ENCODE peak calls at places on chromosomes 13 and 19, in five cellular contexts. C, N, H, R and B are unnamed samples.
A peak's percentile ranks its signal among the peaks of the same experiment; 100 is the strongest.

GRCh38 chr13:46624821-46625220 is 71.9 kb downstream of the LRCH1 start:
- DNase-seq in C (no peak), N (no peak), H (no peak), R (no peak), B (no peak)

GRCh38 chr13:78632956-78633355 is 26.0 kb downstream of the OBI1 start:
- DNase-seq in C (no peak), N (no peak), H (no peak), R (no peak), B (no peak)

GRCh38 chr13:92963029-92963428 is 263.6 kb upstream of the GPC6 start:
- DNase-seq in C (no peak), N (no peak), H (no peak), R (no peak), B (no peak)

GRCh38 chr13:56864451-56864850 is 276.3 kb upstream of the PRR20A start:
- DNase-seq in C (no peak), N (no peak), H (peak; percentile 17), R (no peak), B (no peak)

GRCh38 chr13:20125129-20125782 is 35.6 kb downstream of the GJA3 start:
- DNase-seq in C (no peak), N (no peak), H (no peak), R (no peak), B (no peak)

GRCh38 chr19:5595129-5595528 is 27.4 kb upstream of the TINCR start:
- DNase-seq in C (no peak), N (no peak), H (no peak), R (no peak), B (no peak)

GRCh38 chr13:46523972-46524737 is 28.8 kb upstream of the LRCH1 start:
- DNase-seq in C (no peak), N (no peak), H (no peak), R (no peak), B (no peak)

GRCh38 chr19:44705502-44706010 is 6.6 kb downstream of the CEACAM16 start:
- DNase-seq in C (no peak), N (no peak), H (no peak), R (no peak), B (no peak)

GRCh38 chr13:99501952-99502310 is 659 bp downstream of the TM9SF2 start:
- DNase-seq in C (no peak), N (no peak), H (no peak), R (no peak), B (no peak)

GRCh38 chr19:45585158-45585577 is 566 bp upstream of the OPA3 start:
- DNase-seq in C (no peak), N (no peak), H (no peak), R (no peak), B (no peak)

GRCh38 chr13:24228852-24229458 is 68.4 kb downstream of the SPATA13 start:
- DNase-seq in C (peak; percentile 30), N (peak; percentile 49), H (peak; percentile 22), R (no peak), B (peak; percentile 53)

GRCh38 chr19:34363094-34363493 is 1.9 kb upstream of the GPI start:
- DNase-seq in C (no peak), N (no peak), H (no peak), R (no peak), B (no peak)

GRCh38 chr13:97499181-97499580 is 65.2 kb downstream of the RAP2A start:
- DNase-seq in C (no peak), N (no peak), H (no peak), R (no peak), B (no peak)

GRCh38 chr19:28577199-28577598 is 635.8 kb downstream of the UQCRFS1 start:
- DNase-seq in C (no peak), N (peak; percentile 27), H (no peak), R (no peak), B (no peak)

GRCh38 chr19:802497-802887 is 5.2 kb downstream of the PTBP1 start:
- DNase-seq in C (no peak), N (no peak), H (no peak), R (no peak), B (no peak)

GRCh38 chr19:6754136-6754535 is 13.1 kb downstream of the SH2D3A start:
- DNase-seq in C (no peak), N (no peak), H (no peak), R (no peak), B (no peak)

GRCh38 chr13:75704194-75704941 is 68.2 kb downstream of the LMO7 start:
- DNase-seq in C (no peak), N (no peak), H (no peak), R (no peak), B (no peak)

GRCh38 chr19:56091066-56091490 is 30.0 kb downstream of the ZNF787 start:
- DNase-seq in C (no peak), N (peak; percentile 68), H (no peak), R (no peak), B (no peak)

GRCh38 chr13:20114066-20114465 is 46.8 kb downstream of the GJA3 start:
- DNase-seq in C (no peak), N (no peak), H (no peak), R (no peak), B (no peak)

GRCh38 chr13:113176292-113176691 is 17.8 kb downstream of the PROZ start:
- DNase-seq in C (no peak), N (no peak), H (no peak), R (peak; percentile 68), B (no peak)

GRCh38 chr19:56294557-56294956 is 20.1 kb downstream of the ZSCAN5A start:
- DNase-seq in C (peak; percentile 16), N (peak; percentile 23), H (no peak), R (no peak), B (no peak)

GRCh38 chr19:5133986-5134595 is 165.2 kb downstream of the KDM4B start:
- DNase-seq in C (no peak), N (no peak), H (no peak), R (no peak), B (no peak)

GRCh38 chr13:97109256-97109655 is 112.9 kb upstream of the MBNL2 start:
- DNase-seq in C (no peak), N (no peak), H (no peak), R (no peak), B (no peak)

GRCh38 chr13:109297628-109298027 is 488.8 kb downstream of the IRS2 start:
- DNase-seq in C (no peak), N (no peak), H (no peak), R (no peak), B (peak; percentile 74)

GRCh38 chr19:58586131-58586765 is 13.1 kb upstream of the MZF1 start:
- DNase-seq in C (no peak), N (no peak), H (no peak), R (no peak), B (no peak)

GRCh38 chr13:24185591-24186232 is 25.2 kb downstream of the SPATA13 start:
- DNase-seq in C (no peak), N (no peak), H (no peak), R (no peak), B (no peak)

GRCh38 chr13:45674908-45675307 is 27.2 kb upstream of the CBY2 start:
- DNase-seq in C (no peak), N (no peak), H (peak; percentile 66), R (no peak), B (peak; percentile 60)

GRCh38 chr13:36345438-36346221 is 564 bp downstream of the SPART start:
- DNase-seq in C (no peak), N (peak; percentile 24), H (peak; percentile 27), R (peak; percentile 8), B (peak; percentile 78)

GRCh38 chr13:94800423-94800822 is 88.1 kb upstream of the SOX21 start:
- DNase-seq in C (no peak), N (no peak), H (no peak), R (no peak), B (no peak)

GRCh38 chr19:51207747-51208146 is 17.1 kb upstream of the CD33 start:
- DNase-seq in C (no peak), N (no peak), H (no peak), R (no peak), B (no peak)

GRCh38 chr13:25300861-25301346 is 521 bp upstream of the NUP58 start:
- DNase-seq in C (no peak), N (peak; percentile 39), H (no peak), R (no peak), B (no peak)

GRCh38 chr19:13120817-13121216 is 2.8 kb downstream of the NACC1 start:
- DNase-seq in C (no peak), N (no peak), H (no peak), R (no peak), B (no peak)

GRCh38 chr19:44808463-44809371 is at the start of gene BCAM:
- DNase-seq in C (peak; percentile 51), N (peak; percentile 93), H (peak; percentile 91), R (no peak), B (peak; percentile 35)